ENCODE peak calls at places on chromosomes 3 and 15, in six cellular contexts. W is tibial nerve; A is heart left ventricle; F is CD8-positive, alpha-beta T cell; N is psoas muscle; E is pancreas. H is an unnamed sample.

GRCh38 chr15:60626669-60627068 is 147.7 kb upstream of the ICE2 start:
- DNase-seq in E (no peak), A (no peak), F (no peak), W (no peak), N (no peak), H (no peak)

GRCh38 chr15:57527382-57528091 is 64.2 kb upstream of the MYZAP start:
- DNase-seq in W (peak; percentile 32), F (no peak), E (no peak), N (no peak), A (no peak), H (no peak)

GRCh38 chr3:72959336-72959735 is 37.3 kb upstream of the PPP4R2 start:
- DNase-seq in E (no peak), N (no peak), A (no peak), F (no peak), W (no peak), H (no peak)

GRCh38 chr3:195221876-195222617 is 48.9 kb downstream of the XXYLT1 start:
- DNase-seq in W (no peak), A (no peak), N (no peak), E (no peak), F (peak; percentile 2), H (peak; percentile 25)

GRCh38 chr15:48424076-48424475 is 92.8 kb downstream of the DUT start:
- DNase-seq in W (no peak), E (no peak), A (no peak), F (no peak), N (no peak), H (no peak)

GRCh38 chr15:95857124-95857757 is 473.3 kb upstream of the NR2F2 start:
- DNase-seq in E (no peak), A (no peak), W (no peak), F (no peak), N (no peak), H (no peak)

GRCh38 chr3:186502138-186502941 is 41.8 kb downstream of the CRYGS start:
- DNase-seq in E (no peak), N (no peak), W (no peak), F (no peak), A (no peak), H (no peak)

GRCh38 chr3:158140396-158140795 is 30.5 kb downstream of the RSRC1 start:
- DNase-seq in F (no peak), E (no peak), W (no peak), N (no peak), A (no peak), H (no peak)

GRCh38 chr3:47228088-47228487 is 54.5 kb downstream of the KIF9 start:
- DNase-seq in A (no peak), W (no peak), E (no peak), F (no peak), N (no peak), H (no peak)

GRCh38 chr3:61571516-61572336 is 10.4 kb downstream of the PTPRG start:
- DNase-seq in A (peak; percentile 46), E (no peak), F (no peak), N (peak; percentile 56), W (no peak), H (no peak)

GRCh38 chr15:40930430-40931299 is 1.5 kb downstream of the DLL4 start:
- DNase-seq in W (no peak), A (peak; percentile 79), N (peak; percentile 57), E (no peak), F (peak; percentile 61), H (no peak)

GRCh38 chr15:48536681-48537091 is 108.8 kb downstream of the FBN1 start:
- DNase-seq in E (no peak), N (no peak), A (no peak), W (no peak), F (no peak), H (no peak)

GRCh38 chr3:196603683-196604082 is 35.2 kb downstream of the FBXO45 start:
- DNase-seq in E (no peak), A (no peak), F (no peak), N (no peak), W (no peak), H (no peak)

GRCh38 chr3:55000946-55001345 is 73.1 kb upstream of the LRTM1 start:
- DNase-seq in N (no peak), F (no peak), W (no peak), A (no peak), E (no peak), H (no peak)

GRCh38 chr3:22922317-22922716 is 280.8 kb upstream of the UBE2E2 start:
- DNase-seq in N (no peak), F (no peak), E (no peak), A (no peak), W (no peak), H (no peak)

GRCh38 chr15:45139770-45140169 is 10.0 kb downstream of the DUOX1 start:
- DNase-seq in E (no peak), A (peak; percentile 2), N (no peak), W (no peak), F (no peak), H (no peak)

GRCh38 chr3:140186421-140186920 is 251.5 kb downstream of the CLSTN2 start:
- DNase-seq in F (no peak), E (peak; percentile 19), N (no peak), W (no peak), A (no peak), H (no peak)

GRCh38 chr15:29685156-29686078 is 136.9 kb downstream of the TJP1 start:
- DNase-seq in F (no peak), E (no peak), A (no peak), N (no peak), W (no peak), H (no peak)

GRCh38 chr3:179902061-179902460 is 134.7 kb downstream of the PEX5L start:
- DNase-seq in E (no peak), F (no peak), A (no peak), W (no peak), N (no peak), H (no peak)

GRCh38 chr3:123658118-123658859 is 73.4 kb upstream of the HACD2 start:
- DNase-seq in E (no peak), F (no peak), W (peak; percentile 61), N (peak; percentile 40), A (peak; percentile 77), H (no peak)

GRCh38 chr3:29853841-29854397 is 573.0 kb downstream of the RBMS3 start:
- DNase-seq in E (no peak), N (no peak), A (no peak), W (no peak), F (no peak), H (no peak)

GRCh38 chr3:171115667-171116066 is 89.1 kb upstream of the SLC2A2 start:
- DNase-seq in A (no peak), W (no peak), E (no peak), F (no peak), N (no peak), H (no peak)

GRCh38 chr15:92619380-92620101 is 36.0 kb downstream of the FAM174B start:
- DNase-seq in A (peak; percentile 25), W (no peak), F (no peak), N (no peak), E (no peak), H (no peak)

GRCh38 chr3:173396191-173397041 is 1.1 kb upstream of the NLGN1 start:
- DNase-seq in N (no peak), E (no peak), W (no peak), A (no peak), F (no peak), H (no peak)

GRCh38 chr3:41961061-41961749 is 698 bp downstream of the ULK4 start:
- DNase-seq in A (peak; percentile 35), W (no peak), N (peak; percentile 44), F (peak; percentile 57), E (peak; percentile 34), H (no peak)

GRCh38 chr15:98650871-98651481 is 2.6 kb downstream of the IGF1R start:
- DNase-seq in F (peak; percentile 32), A (no peak), W (no peak), N (no peak), E (peak; percentile 49), H (no peak)

GRCh38 chr3:47868306-47868705 is 65.4 kb downstream of the DHX30 start:
- DNase-seq in E (no peak), F (no peak), N (no peak), W (no peak), A (no peak), H (no peak)

GRCh38 chr3:52317601-52318000 is 1.5 kb downstream of the DNAH1 start:
- DNase-seq in N (peak; percentile 60), A (peak; percentile 73), W (no peak), E (peak; percentile 39), F (peak; percentile 71), H (peak; percentile 69)

GRCh38 chr3:132788299-132788698 is 66.1 kb upstream of the NPHP3 start:
- DNase-seq in N (no peak), W (no peak), E (no peak), A (no peak), F (no peak), H (peak; percentile 35)

GRCh38 chr3:197940745-197941384 is 9.1 kb upstream of the RPL35A start:
- DNase-seq in N (no peak), W (no peak), A (no peak), E (no peak), F (no peak), H (no peak)

DNA sequence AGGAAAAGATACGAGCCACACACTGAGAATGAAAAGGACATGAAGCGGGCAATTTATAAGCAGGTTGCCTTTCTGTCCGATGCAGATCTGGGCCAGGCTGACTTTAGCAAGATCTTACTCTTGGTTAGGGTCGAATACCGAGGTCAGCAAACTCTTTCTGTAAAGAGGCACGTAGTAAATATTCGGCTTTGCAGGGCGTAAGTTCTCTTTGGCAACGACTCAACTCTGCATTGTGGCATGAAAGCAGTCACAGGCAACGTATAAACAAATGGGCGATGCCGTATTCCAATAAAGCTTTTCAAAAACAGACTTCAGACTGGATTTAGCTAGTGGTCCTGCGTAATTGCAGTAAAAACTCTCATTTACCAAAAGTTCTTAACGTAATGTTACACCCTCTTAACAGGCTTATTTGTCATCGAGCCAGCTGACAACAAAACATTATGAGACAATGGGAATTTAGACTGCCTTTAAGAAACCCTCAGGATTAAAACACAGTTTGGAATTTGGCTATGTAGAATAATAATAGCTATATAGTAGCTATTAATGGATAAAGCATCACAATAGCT is 13.1 kb upstream of the RPL35A start:
- DNase-seq in F (no peak), W (no peak), A (no peak), E (no peak), N (no peak), H (no peak)
- H3K27ac ChIP-seq in F (no peak overlapping the region), W (no peak overlapping the region), A (no peak overlapping the region), E (no peak overlapping the region), N (no peak overlapping the region), H (no peak overlapping the region)

GRCh38 chr3:15632212-15632580 is 30.7 kb downstream of the BTD start:
- DNase-seq in E (no peak), N (no peak), W (no peak), A (no peak), F (no peak), H (no peak)
- H3K4me1 ChIP-seq in E (no peaks in the 10 kb centered on the region), N (peaks cover 52% of the 10 kb centered on the region), W (peaks cover 66% of the 10 kb centered on the region), A (no peaks in the 10 kb centered on the region), F (peaks cover 10% of the 10 kb centered on the region), H (no peaks in the 10 kb centered on the region)

GRCh38 chr15:94845391-94845718 is 614.0 kb downstream of the MCTP2 start:
- DNase-seq in N (no peak), W (no peak), A (no peak), F (no peak), E (no peak), H (no peak)
- H3K4me3 ChIP-seq in N (peak overlapping the region; percentile 48), W (peak overlapping the region; percentile 41), A (no peak overlapping the region), F (no peak overlapping the region), E (peak overlapping the region; percentile 28), H (peak overlapping the region; percentile 40)

DNA sequence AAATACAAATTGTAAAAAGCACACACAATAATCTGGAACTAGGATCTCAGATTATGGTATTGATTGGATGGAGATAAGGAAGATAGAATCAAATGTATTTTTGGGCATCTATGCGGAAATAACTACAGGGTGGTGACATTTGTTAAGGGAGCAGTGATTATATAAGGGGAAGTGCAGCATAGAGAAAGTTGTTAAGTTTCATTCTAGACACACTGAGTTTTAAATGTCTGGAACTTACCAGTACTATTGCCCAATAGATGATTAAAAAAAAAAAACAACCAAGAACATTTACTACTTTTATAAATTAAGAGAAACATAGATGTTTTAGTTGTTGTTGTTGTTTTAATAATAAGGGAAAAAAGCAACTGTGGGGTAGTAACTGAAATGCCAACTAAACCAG is 32.1 kb upstream of the C3orf38 start:
- DNase-seq in A (no peak), E (no peak), W (no peak), N (no peak), F (no peak), H (no peak)
- H3K27ac ChIP-seq in A (no peak overlapping the region), E (no peak overlapping the region), W (no peak overlapping the region), N (no peak overlapping the region), F (no peak overlapping the region), H (no peak overlapping the region)